ENCODE peak calls at places on chromosomes 11 and 22, in seven cellular contexts. V is lower lobe of right lung, G is neuronal stem cell, A is right lobe of liver, Z is Peyer's patch, F is right cardiac atrium, M is tibial artery. Y is an unnamed sample.

GRCh38 chr11:8204596-8204995 is 35.8 kb upstream of the RIC3 start:
- DNase-seq in Z (no peak), M (no peak), F (no peak), A (no peak), V (no peak), G (no peak), Y (no peak)

GRCh38 chr11:64887757-64888405 is 9.5 kb upstream of the EHD1 start:
- DNase-seq in G (peak; percentile 79), M (peak; percentile 59), V (peak; percentile 91), F (peak; percentile 83), Z (peak; percentile 84), A (peak; percentile 88), Y (peak; percentile 91)

GRCh38 chr11:122146475-122146874 is 30.5 kb upstream of the BLID start:
- DNase-seq in M (no peak), V (no peak), Z (no peak), G (no peak), A (no peak), F (no peak), Y (no peak)

GRCh38 chr11:124481365-124482323 is 36.1 kb upstream of the OR8B8 start:
- DNase-seq in G (no peak), M (peak; percentile 35), Z (no peak), A (no peak), V (no peak), F (peak; percentile 43), Y (no peak)

GRCh38 chr11:123196060-123196714 is 1.1 kb upstream of the CLMP start:
- DNase-seq in G (no peak), M (no peak), Z (no peak), A (no peak), F (no peak), V (no peak), Y (no peak)

GRCh38 chr11:94866936-94867795 is 99.0 kb downstream of the AMOTL1 start:
- DNase-seq in F (no peak), Z (no peak), M (no peak), V (no peak), G (no peak), A (no peak), Y (no peak)

GRCh38 chr22:48299124-48299523 is 1528.5 kb downstream of the BRD1 start:
- DNase-seq in V (no peak), F (no peak), A (no peak), G (no peak), Z (no peak), M (no peak), Y (no peak)

GRCh38 chr11:77101043-77101537 is 1.6 kb upstream of the OMP start:
- DNase-seq in Z (no peak), M (no peak), V (peak; percentile 5), A (no peak), G (no peak), F (peak; percentile 1), Y (no peak)

GRCh38 chr11:78666675-78667129 is 92.0 kb upstream of the NARS2 start:
- DNase-seq in F (no peak), G (no peak), V (no peak), Z (no peak), A (no peak), M (no peak), Y (no peak)

GRCh38 chr11:134071766-134072403 is 3.0 kb downstream of the JAM3 start:
- DNase-seq in Z (no peak), G (no peak), M (no peak), A (no peak), F (no peak), V (no peak), Y (no peak)

GRCh38 chr11:80758787-80759186 is 1318.0 kb upstream of the TENM4 start:
- DNase-seq in V (no peak), A (no peak), G (no peak), Z (no peak), M (no peak), F (no peak), Y (no peak)

DNA sequence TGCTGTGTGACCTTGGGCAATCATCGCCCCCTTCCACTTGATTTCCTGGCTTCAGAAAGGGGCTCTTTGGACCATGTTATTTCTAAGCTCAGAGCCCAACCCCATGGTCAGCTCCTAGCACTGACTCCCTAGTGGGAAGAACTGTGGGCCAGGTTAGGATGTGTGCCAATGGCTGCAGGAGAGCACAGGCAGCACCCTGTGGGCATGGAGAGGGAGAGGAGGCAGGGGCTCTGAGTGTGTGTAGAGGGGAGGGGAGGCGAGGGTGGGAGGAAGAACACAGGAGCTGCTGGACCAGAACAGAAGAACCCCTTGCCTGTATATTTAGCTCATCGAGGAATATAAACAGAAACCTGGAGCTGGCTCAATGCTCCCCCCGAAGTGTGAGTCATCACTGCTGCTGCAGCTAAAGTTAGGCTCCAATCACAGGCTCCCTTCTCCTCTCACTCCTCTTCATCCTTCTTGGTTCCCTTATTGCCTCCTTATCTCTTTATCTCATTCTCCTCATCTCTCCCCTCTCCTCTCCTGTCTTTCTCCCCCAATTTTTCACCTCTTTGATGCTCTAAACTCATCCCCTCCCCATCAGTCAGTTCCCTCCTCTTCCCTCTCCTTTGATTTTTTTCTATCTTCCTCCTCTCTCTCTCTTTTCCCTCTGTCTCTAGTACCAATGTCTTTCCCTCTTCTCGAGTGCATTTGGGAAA is 14.5 kb upstream of the RPS19BP1 start:
- DNase-seq in M (no peak), Z (no peak), G (no peak), V (no peak), A (no peak), F (no peak), Y (no peak)
- H3K27ac ChIP-seq in M (no peak overlapping the region), Z (no peak overlapping the region), G (no peak overlapping the region), V (no peak overlapping the region), A (no peak overlapping the region), F (no peak overlapping the region), Y (no peak overlapping the region)

DNA sequence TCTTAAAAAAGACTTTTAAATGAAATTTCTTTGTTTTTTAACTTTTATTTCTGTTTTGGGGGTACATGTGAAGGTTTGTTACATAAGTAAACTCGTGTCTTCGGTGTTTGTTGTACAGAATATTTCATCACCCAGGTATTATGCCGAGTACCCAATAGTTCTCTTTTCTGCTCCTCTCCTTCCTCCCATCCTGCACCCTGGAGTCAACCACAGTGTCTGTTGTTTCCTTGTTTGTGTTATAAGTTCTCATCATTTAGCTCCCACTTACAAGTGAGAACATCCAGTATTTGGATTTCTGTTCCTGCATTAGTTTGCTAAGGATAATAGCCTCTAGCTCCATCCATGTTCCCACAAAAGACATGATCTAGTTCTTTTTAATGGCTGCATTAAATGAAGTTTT is 1.6 kb upstream of the GSTP1 start:
- DNase-seq in G (no peak), Z (no peak), M (no peak), V (no peak), F (no peak), A (no peak), Y (no peak)
- H3K27ac ChIP-seq in G (no peak overlapping the region), Z (peak overlapping the region; percentile 13), M (no peak overlapping the region), V (peak overlapping the region; percentile 97), F (no peak overlapping the region), A (no peak overlapping the region), Y (no peak overlapping the region)

GRCh38 chr11:113773416-113774173 is at the start of gene ZW10:
- DNase-seq in Z (peak; percentile 93), M (peak; percentile 97), G (peak; percentile 90), A (peak; percentile 98), F (peak; percentile 98), V (peak; percentile 98), Y (peak; percentile 92)
- H3K27ac ChIP-seq in Z (peak within 1 kb of the TSS; percentile 76), M (peak within 1 kb of the TSS; percentile 91), G (no peak within 1 kb of the TSS), A (peak within 1 kb of the TSS; percentile 65), F (peak within 1 kb of the TSS; percentile 46), V (peak within 1 kb of the TSS; percentile 78), Y (peak within 1 kb of the TSS; percentile 60)

DNA sequence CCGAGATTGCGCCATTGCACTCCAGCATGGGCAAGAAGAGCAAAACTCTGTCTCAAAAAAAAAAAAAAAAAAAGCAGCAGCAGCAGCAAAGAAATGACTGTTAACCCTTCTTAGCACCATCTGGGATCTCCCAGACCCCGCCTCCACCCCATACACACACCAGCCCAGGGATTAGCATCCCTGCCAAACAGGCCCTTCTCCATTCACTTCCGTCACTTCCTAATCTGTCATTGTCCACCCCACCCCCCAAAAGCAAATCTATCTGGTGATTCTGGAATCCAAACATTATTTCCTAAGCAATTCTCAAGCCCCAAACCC is 5.8 kb upstream of the AHNAK start:
- DNase-seq in V (no peak), F (no peak), Z (no peak), A (no peak), G (no peak), M (no peak), Y (no peak)
- H3K27ac ChIP-seq in V (peak overlapping the region; percentile 93), F (peak overlapping the region; percentile 100), Z (peak overlapping the region; percentile 99), A (peak overlapping the region; percentile 86), G (peak overlapping the region; percentile 88), M (peak overlapping the region; percentile 98), Y (peak overlapping the region; percentile 49)

DNA sequence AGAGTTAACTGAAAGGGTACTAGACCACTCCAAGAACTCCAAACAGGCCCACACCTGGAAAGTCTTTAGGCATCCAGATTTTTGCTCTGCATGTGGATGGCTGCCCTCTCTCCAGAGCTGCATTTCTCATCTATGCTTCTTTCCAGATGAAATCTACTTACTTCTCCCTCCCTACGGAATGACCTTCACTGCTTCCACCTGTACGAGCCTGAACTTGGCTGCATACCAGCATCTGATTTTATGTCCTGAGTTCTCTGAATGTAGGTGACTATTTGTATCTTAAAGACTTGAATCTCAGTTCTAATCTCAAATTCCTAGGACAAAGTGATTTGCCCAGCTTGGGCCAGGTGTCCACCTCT is 13.3 kb downstream of the CELF1 start:
- DNase-seq in V (no peak), M (no peak), G (no peak), Z (no peak), A (no peak), F (no peak), Y (no peak)
- H3K27ac ChIP-seq in V (no peak overlapping the region), M (no peak overlapping the region), G (no peak overlapping the region), Z (no peak overlapping the region), A (no peak overlapping the region), F (no peak overlapping the region), Y (no peak overlapping the region)

GRCh38 chr11:110793556-110793955 is 81.3 kb upstream of the ARHGAP20 start:
- DNase-seq in A (no peak), F (no peak), M (no peak), Z (no peak), G (peak; percentile 11), V (no peak), Y (no peak)

GRCh38 chr11:110795124-110795624 is 82.9 kb upstream of the ARHGAP20 start:
- DNase-seq in G (no peak), V (no peak), M (no peak), Z (no peak), F (no peak), A (no peak), Y (no peak)

GRCh38 chr11:110801328-110801727 is 89.1 kb upstream of the ARHGAP20 start:
- DNase-seq in V (no peak), F (no peak), M (peak; percentile 26), Z (no peak), G (no peak), A (no peak), Y (no peak)

GRCh38 chr11:110797453-110797852 is 85.2 kb upstream of the ARHGAP20 start:
- DNase-seq in G (no peak), M (no peak), Z (no peak), F (no peak), A (no peak), V (no peak), Y (no peak)

GRCh38 chr11:110798231-110798630 is 86.0 kb upstream of the ARHGAP20 start:
- DNase-seq in Z (no peak), F (no peak), A (no peak), G (no peak), M (no peak), V (no peak), Y (no peak)
- H3K27ac ChIP-seq in Z (no peak overlapping the region), F (no peak overlapping the region), A (no peak overlapping the region), G (no peak overlapping the region), M (no peak overlapping the region), V (no peak overlapping the region), Y (no peak overlapping the region)